ENCODE peak calls at places on chromosomes 6 and 20, in five cellular contexts. X, W, Q, C and G are unnamed samples. For H3K4me1, the result is how much of the 10 kb centered on the place peaks cover.

GRCh38 chr6:14092861-14093789 is 24.4 kb upstream of the CD83 start:
- DNase-seq in Q (peak), W (no peak), X (peak), C (no peak), G (no peak)

GRCh38 chr20:3805594-3806264 is 9.6 kb downstream of the CDC25B start:
- DNase-seq in W (no peak), C (no peak), Q (no peak), X (no peak), G (no peak)

GRCh38 chr20:63854069-63854765 is 7.1 kb upstream of the ABHD16B start:
- DNase-seq in Q (no peak), W (peak), C (no peak), X (no peak), G (no peak)

GRCh38 chr6:164832410-164832809 is 477.0 kb downstream of the C6orf118 start:
- DNase-seq in X (no peak), W (no peak), Q (no peak), C (no peak), G (no peak)

GRCh38 chr20:37511605-37512275 is 9.3 kb upstream of the NNAT start:
- DNase-seq in X (no peak), W (no peak), Q (no peak), C (no peak), G (no peak)

GRCh38 chr20:35120012-35120701 is 27.0 kb downstream of the EDEM2 start:
- DNase-seq in C (no peak), X (no peak), W (no peak), Q (no peak), G (no peak)

GRCh38 chr20:56605597-56605996 is 23.5 kb upstream of the TFAP2C start:
- DNase-seq in X (no peak), W (no peak), C (peak), Q (no peak), G (no peak)

GRCh38 chr6:56076033-56076432 is 171.3 kb downstream of the COL21A1 start:
- DNase-seq in Q (no peak), W (no peak), C (no peak), X (no peak), G (no peak)

GRCh38 chr6:25017932-25018581 is 82.3 kb upstream of the RIPOR2 start:
- DNase-seq in C (peak), X (no peak), Q (peak), W (peak), G (peak)

GRCh38 chr6:167552961-167553360 is 228.1 kb downstream of the TTLL2 start:
- DNase-seq in Q (no peak), W (no peak), X (no peak), C (no peak), G (no peak)

GRCh38 chr20:41308290-41308691 is 9.2 kb downstream of the ZHX3 start:
- DNase-seq in Q (no peak), X (no peak), C (peak), W (peak), G (no peak)

GRCh38 chr6:22642254-22642653 is 72.9 kb downstream of the HDGFL1 start:
- DNase-seq in Q (no peak), X (no peak), C (no peak), W (no peak), G (no peak)

GRCh38 chr20:50169329-50169823 is 15.9 kb upstream of the PEDS1 start:
- DNase-seq in X (peak), W (peak), Q (peak), C (peak), G (peak)

GRCh38 chr6:138115191-138115590 is 8.0 kb upstream of the PERP start:
- DNase-seq in Q (no peak), C (no peak), X (no peak), W (no peak), G (no peak)

GRCh38 chr6:33123732-33124524 is 48.1 kb downstream of the HLA-DPB1 start:
- DNase-seq in W (peak), Q (no peak), X (no peak), C (peak), G (no peak)

GRCh38 chr20:12179692-12180091 is 262.0 kb downstream of the BTBD3 start:
- DNase-seq in W (no peak), C (no peak), Q (no peak), X (no peak), G (no peak)

DNA sequence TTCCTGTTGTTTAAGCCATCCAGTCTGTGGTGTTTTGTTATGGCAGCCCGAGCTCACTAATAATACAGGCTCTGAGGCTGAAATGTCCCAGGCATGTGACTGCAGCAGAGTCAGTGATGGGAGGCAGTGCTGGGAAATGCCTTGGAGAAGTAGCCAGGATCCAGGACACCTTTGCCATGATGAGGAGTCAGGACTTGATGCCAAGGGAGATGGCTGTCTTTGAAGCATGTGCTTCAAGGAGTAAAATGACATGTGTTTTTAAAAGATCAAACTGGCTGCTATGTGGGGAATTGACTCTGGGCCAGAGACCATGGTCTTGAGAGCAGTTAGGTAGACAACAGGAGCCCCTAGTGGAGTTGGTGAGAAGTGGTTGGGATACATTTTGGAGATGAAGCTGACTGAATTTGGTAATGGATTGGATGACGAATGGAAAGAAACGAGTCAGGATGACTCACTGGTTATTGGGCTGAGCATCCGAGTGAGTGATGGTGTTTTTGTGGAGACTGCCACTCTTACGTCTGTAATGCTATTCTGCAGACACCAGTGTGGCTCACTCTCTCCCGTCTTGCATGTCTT is 322.2 kb downstream of the PLCB1 start:
- DNase-seq in Q (no peak), C (peak), X (no peak), W (peak), G (no peak)
- TF ChIP-seq CTCF in Q (peak), C (peak), X (no peak), W (peak), G (peak)

DNA sequence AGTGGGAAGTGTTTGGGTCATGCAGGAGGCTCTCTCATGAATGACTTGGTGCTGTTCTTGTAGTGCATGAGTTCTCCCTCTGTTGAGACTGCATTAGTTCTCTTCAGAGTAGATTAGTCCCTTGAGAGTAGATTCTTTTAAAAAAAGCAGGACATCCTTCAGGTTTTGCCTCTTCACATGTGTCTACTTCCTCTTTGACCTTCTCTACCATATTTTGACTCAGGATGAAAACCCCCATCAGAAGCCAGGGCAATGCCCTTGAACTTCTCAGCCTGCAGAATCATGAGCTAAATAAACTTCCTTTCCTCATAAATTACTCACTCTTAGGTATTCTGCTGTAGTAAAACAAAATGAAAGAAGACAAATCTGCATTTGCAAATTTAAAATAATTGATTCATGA is 170.3 kb downstream of the CD109 start:
- DNase-seq in Q (no peak), C (no peak), W (no peak), X (no peak), G (no peak)
- H3K4me1 ChIP-seq in Q (under half), C (under half), W (under half), X (under half), G (under half)

GRCh38 chr6:15423286-15423957 is 177.6 kb downstream of the JARID2 start:
- DNase-seq in Q (no peak), C (no peak), X (no peak), W (no peak), G (no peak)
- TF ChIP-seq CTCF in Q (no peak), C (no peak), X (no peak), W (no peak), G (no peak)

DNA sequence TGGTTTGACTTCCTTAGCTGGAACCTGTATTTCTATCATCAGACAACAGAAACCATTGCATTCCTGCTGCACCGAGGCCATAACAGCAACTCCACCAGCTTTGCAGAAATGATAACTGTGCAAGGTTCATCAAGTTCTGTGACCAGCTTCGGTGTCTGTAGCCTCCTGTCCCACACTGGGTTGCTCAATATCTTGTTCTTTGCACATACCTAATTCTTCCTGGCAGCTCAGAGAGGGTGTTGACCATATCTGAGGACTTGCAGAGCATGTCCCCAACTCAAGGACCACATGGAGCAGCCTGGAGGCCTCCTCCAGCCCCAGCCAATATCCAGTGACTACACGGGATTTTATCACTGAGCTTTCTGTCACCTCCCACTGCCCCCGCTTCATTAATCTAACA is 59.3 kb upstream of the SCAF8 start:
- DNase-seq in Q (no peak), W (no peak), C (no peak), X (no peak), G (no peak)
- H3K4me1 ChIP-seq in Q (under half), W (under half), C (under half), X (under half), G (under half)

GRCh38 chr20:23079926-23080325 is 6.2 kb downstream of the CD93 start:
- DNase-seq in Q (no peak), X (no peak), C (no peak), W (no peak), G (no peak)

GRCh38 chr20:23077277-23077676 is 8.8 kb downstream of the CD93 start:
- DNase-seq in X (no peak), Q (no peak), C (no peak), W (no peak), G (no peak)

GRCh38 chr20:23080521-23080920 is 5.6 kb downstream of the CD93 start:
- DNase-seq in W (no peak), Q (no peak), C (no peak), X (no peak), G (no peak)

GRCh38 chr20:23078351-23078993 is 7.7 kb downstream of the CD93 start:
- DNase-seq in W (no peak), Q (no peak), C (no peak), X (no peak), G (no peak)

GRCh38 chr20:23078994-23079364 is 7.1 kb downstream of the CD93 start:
- DNase-seq in W (peak), Q (no peak), C (no peak), X (no peak), G (no peak)
- TF ChIP-seq CTCF in W (peak), Q (no peak), C (no peak), X (no peak), G (no peak)

GRCh38 chr6:16769131-16769985 is 8.1 kb upstream of the ATXN1 start:
- DNase-seq in C (peak), X (no peak), Q (peak), W (peak), G (no peak)

GRCh38 chr6:16769986-16770376 is 8.7 kb upstream of the ATXN1 start:
- DNase-seq in X (no peak), C (no peak), Q (no peak), W (no peak), G (no peak)

GRCh38 chr6:16766043-16766521 is 4.8 kb upstream of the ATXN1 start:
- DNase-seq in C (peak), Q (no peak), X (no peak), W (no peak), G (no peak)

GRCh38 chr6:16766836-16767745 is 5.8 kb upstream of the ATXN1 start:
- DNase-seq in X (no peak), Q (no peak), W (no peak), C (no peak), G (no peak)

GRCh38 chr6:16767765-16768514 is 6.7 kb upstream of the ATXN1 start:
- DNase-seq in W (no peak), Q (no peak), C (no peak), X (no peak), G (no peak)
- H3K4me1 ChIP-seq in W (under half), Q (under half), C (under half), X (under half), G (half or more)